ENCODE peak calls at places on chromosomes 5 and 9, in seven cellular contexts. O is transverse colon, S is psoas muscle, Y is heart left ventricle, G is body of pancreas, U is fibroblast of lung, Q is pancreas. K is an unnamed sample. For H3K4me1, the result is how much of the 10 kb centered on the place peaks cover.

GRCh38 chr5:96209829-96210228 is 223.2 kb downstream of the PCSK1 start:
- DNase-seq in O (no peak), G (no peak), U (peak), Q (no peak), Y (no peak), S (no peak), K (no peak)

GRCh38 chr5:40410231-40410861 is 269.4 kb upstream of the PTGER4 start:
- DNase-seq in S (no peak), G (peak), Q (no peak), U (peak), Y (no peak), O (no peak), K (peak)

GRCh38 chr5:16152601-16153568 is 26.7 kb downstream of the MARCHF11 start:
- DNase-seq in G (no peak), O (no peak), U (no peak), Y (no peak), S (no peak), Q (no peak), K (no peak)

GRCh38 chr9:94936411-94936810 is 209.9 kb downstream of the AOPEP start:
- DNase-seq in S (no peak), U (peak), O (no peak), Q (no peak), Y (no peak), G (no peak), K (no peak)

GRCh38 chr5:177003649-177004048 is 2.9 kb downstream of the UIMC1 start:
- DNase-seq in Y (no peak), S (no peak), Q (no peak), O (no peak), U (no peak), G (no peak), K (no peak)

GRCh38 chr9:127452481-127453092 is 1.3 kb downstream of the LRSAM1 start:
- DNase-seq in U (peak), Y (peak), S (no peak), O (peak), Q (peak), G (peak), K (no peak)

GRCh38 chr9:125343518-125344284 is 82.1 kb downstream of the GAPVD1 start:
- DNase-seq in Y (no peak), O (no peak), S (no peak), U (peak), Q (peak), G (no peak), K (no peak)

GRCh38 chr9:120711841-120712538 is 2.3 kb downstream of the MEGF9 start:
- DNase-seq in Y (no peak), G (no peak), Q (no peak), U (peak), O (no peak), S (no peak), K (no peak)

GRCh38 chr9:115002371-115003120 is 72.2 kb upstream of the TNFSF8 start:
- DNase-seq in Q (no peak), U (no peak), S (no peak), G (no peak), Y (no peak), O (no peak), K (no peak)

GRCh38 chr9:91360551-91361293 is 996 bp downstream of the AUH start:
- DNase-seq in O (no peak), U (peak), G (no peak), S (no peak), Y (no peak), Q (no peak), K (no peak)

GRCh38 chr9:5062631-5063030 is 77.6 kb downstream of the JAK2 start:
- DNase-seq in Q (no peak), O (no peak), U (no peak), G (no peak), S (no peak), Y (no peak), K (no peak)

GRCh38 chr5:90193185-90193822 is 216.3 kb downstream of the CETN3 start:
- DNase-seq in U (no peak), S (no peak), O (no peak), Q (peak), Y (no peak), G (no peak), K (no peak)

GRCh38 chr9:131915181-131915580 is 164.5 kb downstream of the MED27 start:
- DNase-seq in U (peak), S (no peak), O (no peak), G (no peak), Q (no peak), Y (no peak), K (no peak)

GRCh38 chr5:33423018-33423630 is 17.6 kb upstream of the TARS1 start:
- DNase-seq in G (no peak), Y (no peak), Q (no peak), S (no peak), U (peak), O (no peak), K (no peak)

GRCh38 chr5:94793113-94793815 is 174.8 kb downstream of the SLF1 start:
- DNase-seq in U (peak), O (no peak), Q (no peak), G (no peak), Y (no peak), S (no peak), K (peak)

GRCh38 chr9:98573749-98574278 is 134.9 kb downstream of the GABBR2 start:
- DNase-seq in S (no peak), Q (no peak), U (no peak), Y (no peak), G (no peak), O (no peak), K (no peak)

GRCh38 chr9:136207616-136208015 is 2.7 kb upstream of the LHX3 start:
- DNase-seq in Y (no peak), Q (no peak), O (no peak), G (no peak), U (no peak), S (no peak), K (no peak)

GRCh38 chr5:122312670-122312988 is 592 bp downstream of the SNCAIP start:
- DNase-seq in O (no peak), Y (peak), U (peak), G (no peak), Q (no peak), S (peak), K (no peak)

GRCh38 chr9:93958121-93958874 is 3.1 kb upstream of the BARX1 start:
- DNase-seq in S (no peak), O (no peak), Y (no peak), Q (no peak), G (no peak), U (no peak), K (no peak)

GRCh38 chr5:168472329-168472728 is 13.9 kb upstream of the RARS1 start:
- DNase-seq in O (no peak), U (peak), G (peak), S (no peak), Y (no peak), Q (no peak), K (no peak)

DNA sequence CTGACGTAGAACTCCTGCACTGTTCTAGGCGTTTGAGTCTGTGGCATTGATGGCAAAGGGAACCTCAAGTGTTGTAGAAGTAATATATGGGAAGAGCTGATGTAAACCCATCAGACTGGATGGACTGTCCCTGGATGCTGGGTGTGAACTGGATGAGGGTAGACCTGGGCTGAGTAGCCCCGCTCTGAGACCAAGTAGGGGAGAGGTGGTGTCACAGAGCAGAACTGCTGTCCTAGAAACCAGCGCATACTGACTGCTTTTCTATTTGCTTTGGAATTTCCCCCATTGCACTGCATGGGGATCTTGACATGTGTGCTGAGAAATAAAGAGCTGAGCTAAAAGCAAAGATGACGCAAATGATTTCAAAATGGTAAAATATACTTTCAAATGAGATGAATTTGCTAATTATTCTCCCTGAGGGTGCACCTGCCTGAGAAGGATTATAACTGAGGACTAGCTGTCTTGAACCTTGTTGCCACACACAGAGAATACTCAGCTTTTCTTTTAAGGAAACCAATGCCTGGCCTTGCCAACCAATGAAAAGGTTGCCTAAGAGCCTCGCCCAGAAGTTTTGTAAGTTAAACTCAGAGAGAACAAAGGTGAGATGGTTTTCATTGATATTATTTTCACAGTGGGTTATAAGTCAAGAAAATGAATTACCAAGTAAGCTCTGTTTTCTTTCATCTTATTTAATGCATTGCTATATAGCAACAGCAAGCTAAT is 44.8 kb downstream of the NIM1K start:
- DNase-seq in G (no peak), Y (no peak), S (no peak), Q (no peak), O (no peak), U (no peak), K (no peak)
- H3K4me1 ChIP-seq in G (under half), Y (under half), S (under half), Q (under half), O (under half), U (under half), K (under half)

DNA sequence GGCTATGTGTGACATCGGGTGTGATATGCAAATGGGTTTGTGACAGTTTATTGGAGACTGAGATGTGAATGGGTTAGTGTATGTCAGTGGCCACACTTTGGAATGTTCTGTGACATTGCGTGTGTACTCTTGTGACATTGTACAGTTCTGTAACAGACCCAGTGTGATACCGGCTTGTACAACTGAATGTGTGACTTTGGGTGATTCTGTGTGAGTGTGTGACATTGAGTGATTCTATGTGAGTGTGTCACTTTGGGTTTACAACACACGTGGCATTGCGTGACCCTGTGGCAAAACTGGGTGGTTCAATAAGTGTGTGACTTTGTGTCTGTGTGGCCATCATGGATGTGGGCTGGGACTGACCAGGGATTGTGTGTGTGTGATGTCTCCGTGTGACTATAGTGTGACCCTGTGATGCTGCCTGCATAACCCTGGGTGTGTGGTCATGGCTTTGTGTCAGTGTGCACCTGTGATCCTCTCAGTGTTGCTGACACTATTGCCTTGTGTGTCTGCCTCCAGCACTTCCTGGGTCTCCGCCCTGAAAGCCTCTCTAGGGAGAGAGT is 38.3 kb downstream of the CXXC5 start:
- DNase-seq in O (no peak), Q (peak), U (no peak), G (no peak), S (no peak), Y (no peak), K (no peak)
- H3K4me1 ChIP-seq in O (under half), Q (half or more), U (under half), G (half or more), S (half or more), Y (under half), K (under half)

GRCh38 chr5:139272471-139273321 is 20.8 kb upstream of the MATR3 start:
- DNase-seq in Q (no peak), Y (no peak), G (peak), U (peak), O (peak), S (no peak), K (peak)
- H3K4me1 ChIP-seq in Q (under half), Y (under half), G (half or more), U (under half), O (under half), S (half or more), K (under half)

GRCh38 chr9:89492586-89492985 is 5.3 kb downstream of the SEMA4D start:
- DNase-seq in U (no peak), G (no peak), O (no peak), Y (no peak), S (no peak), Q (no peak), K (no peak)

GRCh38 chr9:89493181-89493580 is 4.7 kb downstream of the SEMA4D start:
- DNase-seq in U (no peak), Y (no peak), S (no peak), O (no peak), G (no peak), Q (no peak), K (no peak)

GRCh38 chr9:89491688-89492087 is 6.2 kb downstream of the SEMA4D start:
- DNase-seq in U (no peak), G (no peak), S (no peak), O (no peak), Q (no peak), Y (no peak), K (no peak)

GRCh38 chr9:89494199-89494598 is 3.7 kb downstream of the SEMA4D start:
- DNase-seq in G (no peak), U (no peak), Q (no peak), S (no peak), O (no peak), Y (no peak), K (no peak)

GRCh38 chr9:89493671-89494070 is 4.2 kb downstream of the SEMA4D start:
- DNase-seq in U (no peak), S (no peak), Y (no peak), Q (no peak), G (no peak), O (no peak), K (no peak)
- H3K4me1 ChIP-seq in U (under half), S (under half), Y (under half), Q (under half), G (under half), O (under half), K (half or more)